ENCODE peak calls at places on chromosomes 2 and 18, in six cellular contexts. One of them, this sample, is unnamed.

GRCh38 chr2:196291873-196292800 is 120.8 kb upstream of the STK17B start:
- DNase-seq in H9: no peak
- DNase-seq in mesendoderm: peak
- DNase-seq in neuronal stem cell: no peak
- DNase-seq in IMR-90: no peak
- DNase-seq in H1: no peak
- DNase-seq in this sample: no peak

GRCh38 chr2:50066858-50067257 is 912.5 kb upstream of the FSHR start:
- DNase-seq in H9: no peak
- DNase-seq in mesendoderm: no peak
- DNase-seq in neuronal stem cell: no peak
- DNase-seq in IMR-90: no peak
- DNase-seq in H1: no peak
- DNase-seq in this sample: no peak

GRCh38 chr2:97931118-97931850 is 64.5 kb downstream of the TMEM131 start:
- DNase-seq in H9: no peak
- DNase-seq in mesendoderm: no peak
- DNase-seq in neuronal stem cell: no peak
- DNase-seq in IMR-90: no peak
- DNase-seq in H1: no peak
- DNase-seq in this sample: no peak

GRCh38 chr2:100641115-100641415 is 78.3 kb downstream of the PDCL3 start:
- DNase-seq in H9: no peak
- DNase-seq in mesendoderm: no peak
- DNase-seq in neuronal stem cell: no peak
- DNase-seq in IMR-90: no peak
- DNase-seq in H1: no peak
- DNase-seq in this sample: no peak

GRCh38 chr2:68879296-68879695 is 8.1 kb upstream of the BMP10 start:
- DNase-seq in H9: no peak
- DNase-seq in mesendoderm: peak
- DNase-seq in neuronal stem cell: no peak
- DNase-seq in IMR-90: peak
- DNase-seq in H1: no peak
- DNase-seq in this sample: no peak

GRCh38 chr2:241701155-241701404 is 759 bp upstream of the ING5 start:
- DNase-seq in H9: peak
- DNase-seq in mesendoderm: no peak
- DNase-seq in neuronal stem cell: no peak
- DNase-seq in IMR-90: peak
- DNase-seq in H1: no peak
- DNase-seq in this sample: peak

GRCh38 chr18:26460449-26461091 is 87.8 kb downstream of the KCTD1 start:
- DNase-seq in H9: no peak
- DNase-seq in mesendoderm: no peak
- DNase-seq in neuronal stem cell: no peak
- DNase-seq in IMR-90: peak
- DNase-seq in H1: no peak
- DNase-seq in this sample: peak

GRCh38 chr2:135052997-135053474 is 944 bp downstream of the RAB3GAP1 start:
- DNase-seq in H9: no peak
- DNase-seq in mesendoderm: peak
- DNase-seq in neuronal stem cell: no peak
- DNase-seq in IMR-90: no peak
- DNase-seq in H1: no peak
- DNase-seq in this sample: no peak

GRCh38 chr18:35478520-35479435 is 19.0 kb downstream of the INO80C start:
- DNase-seq in H9: no peak
- DNase-seq in mesendoderm: no peak
- DNase-seq in neuronal stem cell: no peak
- DNase-seq in IMR-90: peak
- DNase-seq in H1: no peak
- DNase-seq in this sample: peak

GRCh38 chr2:181332044-181332443 is 125.1 kb upstream of the ITGA4 start:
- DNase-seq in H9: no peak
- DNase-seq in mesendoderm: no peak
- DNase-seq in neuronal stem cell: no peak
- DNase-seq in IMR-90: no peak
- DNase-seq in H1: no peak
- DNase-seq in this sample: no peak

GRCh38 chr18:48388478-48388877 is 20.7 kb downstream of the ZBTB7C start:
- DNase-seq in H9: no peak
- DNase-seq in mesendoderm: no peak
- DNase-seq in neuronal stem cell: no peak
- DNase-seq in IMR-90: no peak
- DNase-seq in H1: no peak
- DNase-seq in this sample: no peak

GRCh38 chr18:80022613-80023012 is 11.6 kb upstream of the RBFA start:
- DNase-seq in H9: no peak
- DNase-seq in mesendoderm: peak
- DNase-seq in neuronal stem cell: peak
- DNase-seq in IMR-90: peak
- DNase-seq in H1: no peak
- DNase-seq in this sample: peak

GRCh38 chr18:54777118-54777791 is 51.0 kb upstream of the RAB27B start:
- DNase-seq in H9: no peak
- DNase-seq in mesendoderm: no peak
- DNase-seq in neuronal stem cell: no peak
- DNase-seq in IMR-90: no peak
- DNase-seq in H1: no peak
- DNase-seq in this sample: peak
- H2BK120ac ChIP-seq in H9: no peak
- H2BK120ac ChIP-seq in mesendoderm: no peak
- H2BK120ac ChIP-seq in neuronal stem cell: no peak
- H2BK120ac ChIP-seq in IMR-90: peak
- H2BK120ac ChIP-seq in H1: no peak
- H2BK120ac ChIP-seq in this sample: no peak

GRCh38 chr2:238427435-238428162 is 872 bp downstream of the ASB1 start:
- DNase-seq in H9: no peak
- DNase-seq in mesendoderm: no peak
- DNase-seq in neuronal stem cell: no peak
- DNase-seq in IMR-90: peak
- DNase-seq in H1: no peak
- DNase-seq in this sample: peak
- H2BK120ac ChIP-seq in H9: no peak
- H2BK120ac ChIP-seq in mesendoderm: no peak
- H2BK120ac ChIP-seq in neuronal stem cell: no peak
- H2BK120ac ChIP-seq in IMR-90: peak
- H2BK120ac ChIP-seq in H1: no peak
- H2BK120ac ChIP-seq in this sample: no peak

DNA sequence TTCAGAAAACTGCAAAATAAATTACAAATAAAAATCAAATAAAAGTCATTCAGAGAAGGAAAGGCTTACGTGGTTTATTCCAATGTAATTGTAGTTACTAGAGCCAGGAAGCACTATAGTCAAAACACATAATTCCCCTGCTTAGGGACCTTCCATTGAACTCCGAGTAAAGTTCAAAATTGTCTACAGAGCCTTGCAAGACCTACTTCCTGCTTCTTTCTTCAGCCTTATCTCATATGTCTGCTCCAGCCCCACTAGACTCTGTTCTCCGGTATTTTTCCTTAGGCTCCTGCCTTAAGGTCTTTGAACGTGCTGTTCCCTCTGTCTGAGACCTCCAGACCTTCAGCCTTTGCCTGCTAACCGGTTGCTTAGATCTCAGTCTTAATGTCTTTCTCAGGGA is 104.2 kb downstream of the ARL6IP6 start:
- DNase-seq in H9: no peak
- DNase-seq in mesendoderm: no peak
- DNase-seq in neuronal stem cell: no peak
- DNase-seq in IMR-90: no peak
- DNase-seq in H1: no peak
- DNase-seq in this sample: no peak
- H2BK120ac ChIP-seq in H9: no peak
- H2BK120ac ChIP-seq in mesendoderm: no peak
- H2BK120ac ChIP-seq in neuronal stem cell: no peak
- H2BK120ac ChIP-seq in IMR-90: no peak
- H2BK120ac ChIP-seq in H1: no peak
- H2BK120ac ChIP-seq in this sample: no peak

GRCh38 chr2:171160119-171160629 is 519 bp downstream of the TLK1 start:
- DNase-seq in H9: peak
- DNase-seq in mesendoderm: peak
- DNase-seq in neuronal stem cell: peak
- DNase-seq in IMR-90: peak
- DNase-seq in H1: no peak
- DNase-seq in this sample: peak

GRCh38 chr2:171159326-171160118 is 1.2 kb downstream of the TLK1 start:
- DNase-seq in H9: peak
- DNase-seq in mesendoderm: peak
- DNase-seq in neuronal stem cell: peak
- DNase-seq in IMR-90: peak
- DNase-seq in H1: no peak
- DNase-seq in this sample: peak

GRCh38 chr2:171161425-171162289 is 964 bp upstream of the TLK1 start:
- DNase-seq in H9: no peak
- DNase-seq in mesendoderm: no peak
- DNase-seq in neuronal stem cell: no peak
- DNase-seq in IMR-90: no peak
- DNase-seq in H1: no peak
- DNase-seq in this sample: no peak

GRCh38 chr2:171158790-171159325 is 1.8 kb downstream of the TLK1 start:
- DNase-seq in H9: no peak
- DNase-seq in mesendoderm: peak
- DNase-seq in neuronal stem cell: peak
- DNase-seq in IMR-90: no peak
- DNase-seq in H1: no peak
- DNase-seq in this sample: peak

GRCh38 chr2:171160630-171161424 is at the start of gene TLK1:
- DNase-seq in H9: peak
- DNase-seq in mesendoderm: peak
- DNase-seq in neuronal stem cell: peak
- DNase-seq in IMR-90: peak
- DNase-seq in H1: no peak
- DNase-seq in this sample: peak
- H2BK120ac ChIP-seq in H9: no peak
- H2BK120ac ChIP-seq in mesendoderm: peak
- H2BK120ac ChIP-seq in neuronal stem cell: peak
- H2BK120ac ChIP-seq in IMR-90: peak
- H2BK120ac ChIP-seq in H1: no peak
- H2BK120ac ChIP-seq in this sample: peak

GRCh38 chr2:42104621-42105020 is 56.8 kb downstream of the PKDCC start:
- DNase-seq in H9: no peak
- DNase-seq in mesendoderm: no peak
- DNase-seq in neuronal stem cell: no peak
- DNase-seq in IMR-90: no peak
- DNase-seq in H1: no peak
- DNase-seq in this sample: no peak
- H2BK120ac ChIP-seq in H9: no peak
- H2BK120ac ChIP-seq in mesendoderm: no peak
- H2BK120ac ChIP-seq in neuronal stem cell: no peak
- H2BK120ac ChIP-seq in IMR-90: no peak
- H2BK120ac ChIP-seq in H1: no peak
- H2BK120ac ChIP-seq in this sample: no peak

GRCh38 chr2:212517693-212518092 is 20.9 kb downstream of the ERBB4 start:
- DNase-seq in H9: no peak
- DNase-seq in mesendoderm: no peak
- DNase-seq in neuronal stem cell: no peak
- DNase-seq in IMR-90: no peak
- DNase-seq in H1: no peak
- DNase-seq in this sample: no peak
- H2BK120ac ChIP-seq in H9: no peak
- H2BK120ac ChIP-seq in mesendoderm: no peak
- H2BK120ac ChIP-seq in neuronal stem cell: no peak
- H2BK120ac ChIP-seq in IMR-90: no peak
- H2BK120ac ChIP-seq in H1: no peak
- H2BK120ac ChIP-seq in this sample: no peak

GRCh38 chr2:19815746-19816145 is 86.0 kb downstream of the TTC32 start:
- DNase-seq in H9: no peak
- DNase-seq in mesendoderm: no peak
- DNase-seq in neuronal stem cell: no peak
- DNase-seq in IMR-90: peak
- DNase-seq in H1: no peak
- DNase-seq in this sample: no peak

GRCh38 chr2:19823507-19823906 is 78.3 kb downstream of the TTC32 start:
- DNase-seq in H9: no peak
- DNase-seq in mesendoderm: no peak
- DNase-seq in neuronal stem cell: no peak
- DNase-seq in IMR-90: peak
- DNase-seq in H1: no peak
- DNase-seq in this sample: no peak

GRCh38 chr2:19818543-19818942 is 83.2 kb downstream of the TTC32 start:
- DNase-seq in H9: no peak
- DNase-seq in mesendoderm: no peak
- DNase-seq in neuronal stem cell: no peak
- DNase-seq in IMR-90: no peak
- DNase-seq in H1: no peak
- DNase-seq in this sample: no peak

GRCh38 chr2:19818039-19818438 is 83.7 kb downstream of the TTC32 start:
- DNase-seq in H9: no peak
- DNase-seq in mesendoderm: no peak
- DNase-seq in neuronal stem cell: no peak
- DNase-seq in IMR-90: peak
- DNase-seq in H1: no peak
- DNase-seq in this sample: no peak

DNA sequence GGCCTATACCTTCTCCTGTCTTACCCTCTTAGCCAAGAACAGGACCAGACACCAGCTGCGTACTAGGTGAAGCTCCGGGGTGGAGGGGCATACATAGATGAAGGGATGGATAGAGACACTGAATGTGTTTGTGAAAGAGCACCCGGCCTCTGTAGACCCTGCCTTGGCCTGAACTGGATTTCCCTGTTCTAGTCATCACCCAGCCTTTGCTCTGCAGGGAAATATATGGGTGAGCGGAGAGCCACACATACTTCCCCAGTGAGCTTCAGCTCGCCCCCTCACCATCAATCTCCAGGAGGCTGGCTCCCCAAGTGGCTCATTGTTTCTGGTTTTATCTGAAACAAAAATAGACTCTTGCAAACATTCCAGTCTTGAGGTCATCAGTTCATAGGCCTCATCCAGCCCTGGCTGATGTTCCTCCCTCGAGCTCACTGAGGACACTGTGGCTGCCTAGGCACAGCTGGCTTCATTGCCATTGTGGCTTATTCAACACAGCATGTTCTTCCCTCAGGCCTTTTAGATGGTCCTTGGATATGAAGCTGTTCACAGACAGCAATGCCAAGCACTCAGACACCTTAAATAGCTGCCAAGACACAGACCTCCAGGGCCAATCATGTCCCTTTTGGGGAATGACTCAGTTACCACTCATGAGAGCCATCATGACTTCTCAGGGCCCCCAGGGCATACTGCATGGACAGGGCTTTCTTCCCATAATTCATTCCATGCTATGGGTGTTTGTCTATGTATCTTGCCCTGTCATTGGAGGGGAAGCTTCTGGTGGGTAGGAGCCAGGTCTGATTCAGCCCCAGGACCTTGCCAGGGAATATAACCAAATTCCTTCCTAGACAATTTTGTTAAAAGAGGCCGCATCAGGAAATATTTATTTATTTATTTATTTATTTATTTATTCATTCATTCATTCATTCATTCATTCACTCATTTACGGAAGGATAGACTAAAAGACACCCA is 82.4 kb downstream of the TTC32 start:
- DNase-seq in H9: no peak
- DNase-seq in mesendoderm: peak
- DNase-seq in neuronal stem cell: no peak
- DNase-seq in IMR-90: peak
- DNase-seq in H1: no peak
- DNase-seq in this sample: peak
- H2BK120ac ChIP-seq in H9: no peak
- H2BK120ac ChIP-seq in mesendoderm: no peak
- H2BK120ac ChIP-seq in neuronal stem cell: no peak
- H2BK120ac ChIP-seq in IMR-90: peak
- H2BK120ac ChIP-seq in H1: no peak
- H2BK120ac ChIP-seq in this sample: no peak